ENCODE peak calls at places on chromosome 21, in six cellular contexts. M is GM23338, G is MM.1S, J is neural progenitor cell, F is PC-3, X is PC-9. B is an unnamed sample.

GRCh38 chr21:16079830-16080229 is 350.0 kb downstream of the USP25 start:
- DNase-seq in G (no peak), M (no peak), F (peak; percentile 96), J (no peak), X (peak; percentile 61), B (peak; percentile 64)

GRCh38 chr21:45332415-45332814 is 44.7 kb upstream of the POFUT2 start:
- DNase-seq in G (no peak), X (no peak), M (no peak), F (no peak), J (no peak), B (no peak)

GRCh38 chr21:33971492-33972013 is 55.9 kb upstream of the ATP5PO start:
- DNase-seq in F (peak; percentile 81), G (no peak), M (peak; percentile 78), X (no peak), J (peak; percentile 49), B (peak; percentile 23)

GRCh38 chr21:26794597-26795397 is 50.4 kb downstream of the ADAMTS1 start:
- DNase-seq in F (no peak), M (no peak), X (no peak), G (no peak), J (no peak), B (no peak)

GRCh38 chr21:26167593-26167992 is 3.0 kb downstream of the APP start:
- DNase-seq in X (no peak), G (no peak), F (no peak), J (peak; percentile 16), M (peak; percentile 29), B (no peak)

GRCh38 chr21:46095814-46096595 is 1.9 kb upstream of the COL6A2 start:
- DNase-seq in X (no peak), J (no peak), M (no peak), F (no peak), G (no peak), B (no peak)

GRCh38 chr21:15928686-15929085 is 198.9 kb downstream of the USP25 start:
- DNase-seq in M (no peak), F (no peak), J (no peak), X (no peak), G (no peak), B (no peak)

GRCh38 chr21:36964832-36965719 is 1.4 kb downstream of the HLCS start:
- DNase-seq in M (no peak), J (no peak), F (no peak), G (peak; percentile 5), X (no peak), B (no peak)

GRCh38 chr21:26845066-26845749 is at the start of gene ADAMTS1:
- DNase-seq in X (no peak), M (peak; percentile 87), G (peak; percentile 45), J (peak; percentile 95), F (peak; percentile 76), B (peak; percentile 94)

GRCh38 chr21:46153259-46154154 is 1.9 kb downstream of the FTCD start:
- DNase-seq in M (peak; percentile 88), J (peak; percentile 80), X (no peak), F (peak; percentile 51), G (no peak), B (peak; percentile 67)

GRCh38 chr21:41803316-41803715 is 36.5 kb upstream of the RIPK4 start:
- DNase-seq in M (no peak), J (no peak), X (no peak), G (no peak), F (peak; percentile 27), B (no peak)

GRCh38 chr21:41600961-41601572 is 93.1 kb upstream of the TMPRSS2 start:
- DNase-seq in G (no peak), X (no peak), J (no peak), M (no peak), F (no peak), B (no peak)

GRCh38 chr21:41835711-41836154 is 43.4 kb downstream of the PRDM15 start:
- DNase-seq in J (no peak), F (no peak), G (no peak), X (no peak), M (no peak), B (no peak)

GRCh38 chr21:28311776-28312175 is 680.9 kb downstream of the LTN1 start:
- DNase-seq in M (no peak), X (no peak), F (peak; percentile 7), J (no peak), G (no peak), B (peak; percentile 14)

GRCh38 chr21:34513109-34513675 is 1.2 kb upstream of the KCNE1 start:
- DNase-seq in J (peak; percentile 22), F (no peak), X (no peak), G (no peak), M (no peak), B (no peak)

GRCh38 chr21:45644041-45644906 is 749 bp downstream of the PCBP3 start:
- DNase-seq in F (peak; percentile 15), G (peak; percentile 82), J (peak; percentile 60), X (no peak), M (peak; percentile 26), B (peak; percentile 56)

GRCh38 chr21:26519142-26519541 is 53.9 kb downstream of the CYYR1 start:
- DNase-seq in G (no peak), J (no peak), X (no peak), M (no peak), F (peak; percentile 11), B (no peak)

GRCh38 chr21:39867198-39867650 is at the start of gene PCP4:
- DNase-seq in G (peak; percentile 97), M (peak; percentile 96), F (peak; percentile 74), X (peak; percentile 46), J (peak; percentile 93), B (peak; percentile 40)

GRCh38 chr21:39628380-39628779 is 15.6 kb downstream of the B3GALT5 start:
- DNase-seq in F (no peak), X (no peak), M (no peak), G (no peak), J (no peak), B (no peak)

GRCh38 chr21:15193937-15194336 is 129.1 kb upstream of the NRIP1 start:
- DNase-seq in F (no peak), J (no peak), M (no peak), X (no peak), G (no peak), B (no peak)

GRCh38 chr21:16517380-16517779 is 787.6 kb downstream of the USP25 start:
- DNase-seq in F (no peak), X (no peak), G (no peak), J (no peak), M (no peak), B (peak; percentile 47)

DNA sequence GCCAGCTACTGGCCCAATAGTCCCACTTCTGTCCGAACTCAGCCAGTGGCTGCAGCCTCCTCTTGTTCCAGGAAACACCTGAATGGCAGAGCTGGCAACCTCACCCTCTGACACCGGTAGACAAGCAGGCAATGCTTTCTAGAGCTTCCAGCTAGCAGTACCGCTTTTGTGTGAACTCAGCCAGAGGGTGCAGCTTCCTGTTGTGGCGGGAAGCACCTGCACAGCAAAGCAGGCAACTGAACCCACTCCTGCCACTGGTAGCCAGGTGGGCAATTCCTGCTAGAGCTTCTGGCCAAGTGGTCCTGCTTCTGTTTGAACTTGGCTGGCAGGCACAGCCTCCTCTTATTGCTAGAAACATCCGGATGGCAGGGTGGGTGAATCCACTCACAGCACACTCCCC is 40.1 kb upstream of the TMPRSS15 start:
- DNase-seq in X (no peak), M (no peak), F (no peak), J (no peak), G (peak; percentile 99), B (no peak)
- H3F3A ChIP-seq in X (no peaks in the 10 kb centered on the region), M (no peaks in the 10 kb centered on the region), F (no peaks in the 10 kb centered on the region), J (no peaks in the 10 kb centered on the region), G (peaks cover 14% of the 10 kb centered on the region), B (no peaks in the 10 kb centered on the region)

GRCh38 chr21:32710987-32711386 is 16.8 kb downstream of the SYNJ1 start:
- DNase-seq in M (no peak), G (no peak), F (no peak), X (no peak), J (no peak), B (no peak)

GRCh38 chr21:32710069-32710784 is 17.6 kb downstream of the SYNJ1 start:
- DNase-seq in F (no peak), X (no peak), M (peak; percentile 32), J (peak; percentile 25), G (no peak), B (no peak)

GRCh38 chr21:32713726-32714125 is 14.1 kb downstream of the SYNJ1 start:
- DNase-seq in X (no peak), G (no peak), F (no peak), M (no peak), J (no peak), B (no peak)

GRCh38 chr21:32712641-32713040 is 15.2 kb downstream of the SYNJ1 start:
- DNase-seq in G (no peak), X (no peak), F (no peak), M (no peak), J (no peak), B (no peak)

DNA sequence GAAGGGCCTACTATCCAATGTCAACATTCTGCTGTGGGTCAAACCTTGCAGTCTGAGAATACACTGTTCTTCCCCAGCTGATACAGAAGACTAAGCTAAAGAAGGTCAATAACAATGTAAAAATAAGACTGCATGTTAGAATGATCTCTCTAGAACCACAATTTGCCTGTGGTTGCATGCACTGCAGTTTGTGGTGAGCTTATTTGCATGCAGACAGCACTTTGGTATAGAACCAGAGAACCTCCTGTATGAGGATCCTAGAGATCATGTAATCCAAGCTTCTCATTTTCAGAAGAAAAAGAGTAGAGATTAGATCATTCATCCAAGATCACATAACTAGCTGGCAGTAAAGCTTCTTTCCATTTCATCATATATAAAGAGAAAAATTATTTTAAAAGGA is 15.8 kb downstream of the SYNJ1 start:
- DNase-seq in G (peak; percentile 90), M (no peak), J (no peak), X (no peak), F (no peak), B (no peak)
- TF ChIP-seq EZH2 in G (no peak), M (no peak), J (no peak), X (no peak), F (no peak), B (no peak)

DNA sequence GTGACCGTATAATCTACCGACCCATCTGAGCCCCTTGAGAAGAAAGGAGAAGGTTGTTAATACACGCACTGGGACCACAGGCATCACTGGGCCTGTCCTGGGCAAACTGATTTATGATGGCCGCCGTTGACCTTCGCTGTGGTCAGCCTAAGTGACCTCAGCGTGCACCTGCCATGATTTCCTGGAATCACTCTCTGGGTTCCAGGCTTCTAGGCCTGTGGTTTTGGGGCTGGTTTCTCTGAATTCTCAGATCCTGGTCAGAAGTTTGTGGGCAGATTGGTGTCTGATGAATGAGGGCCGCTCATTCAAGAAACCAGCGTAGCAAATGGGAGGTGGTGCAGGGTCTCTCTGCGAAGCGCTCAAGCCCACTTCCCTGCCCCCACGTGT is 64.0 kb downstream of the SIK1 start:
- DNase-seq in M (no peak), J (no peak), G (no peak), X (no peak), F (no peak), B (no peak)
- H3K27ac ChIP-seq in M (no peak overlapping the region), J (no peak overlapping the region), G (peak overlapping the region; percentile 97), X (no peak overlapping the region), F (no peak overlapping the region), B (peak overlapping the region; percentile 92)

GRCh38 chr21:9008636-9009035 is 1512.7 kb upstream of the TPTE start:
- DNase-seq in M (no peak), G (no peak), F (no peak), X (no peak), J (no peak), B (no peak)
- H3F3A ChIP-seq in M (peaks cover 29% of the 10 kb centered on the region), G (no peaks in the 10 kb centered on the region), F (no peaks in the 10 kb centered on the region), X (no peaks in the 10 kb centered on the region), J (no peaks in the 10 kb centered on the region), B (no peaks in the 10 kb centered on the region)